ENCODE peak calls at places on chromosomes 2 and 18, in ten cellular contexts. M, E, W, O, A, B, L, F, S and V are unnamed samples.

GRCh38 chr2:209984291-209984690 is 18.1 kb upstream of the RPE start:
- DNase-seq in S (no peak), W (no peak), M (no peak), B (no peak), F (no peak), L (no peak), A (no peak), O (no peak), E (no peak), V (no peak)

GRCh38 chr18:23570912-23571504 is 15.3 kb downstream of the NPC1 start:
- DNase-seq in S (no peak), W (no peak), E (no peak), B (peak; percentile 83), A (no peak), L (no peak), M (no peak), F (no peak), O (no peak), V (no peak)

GRCh38 chr2:105166671-105167070 is 74.9 kb upstream of the GPR45 start:
- DNase-seq in A (no peak), L (no peak), W (no peak), E (no peak), O (no peak), B (no peak), S (no peak), F (no peak), M (no peak), V (no peak)

GRCh38 chr18:79851981-79852380 is 54.2 kb downstream of the KCNG2 start:
- DNase-seq in S (no peak), B (no peak), W (no peak), O (no peak), L (no peak), F (no peak), M (no peak), A (no peak), E (no peak), V (no peak)

GRCh38 chr18:59837586-59837985 is 62.2 kb upstream of the PMAIP1 start:
- DNase-seq in O (peak; percentile 32), W (peak; percentile 84), B (peak; percentile 54), F (peak; percentile 49), S (peak; percentile 20), L (no peak), A (peak; percentile 81), M (no peak), E (no peak), V (peak; percentile 80)

GRCh38 chr2:86072271-86072858 is 33.3 kb downstream of the POLR1A start:
- DNase-seq in E (no peak), F (peak; percentile 44), A (no peak), O (no peak), L (no peak), B (no peak), S (no peak), M (peak; percentile 75), W (no peak), V (no peak)

GRCh38 chr18:27110319-27110718 is 74.8 kb downstream of the CHST9 start:
- DNase-seq in E (no peak), O (no peak), F (no peak), A (no peak), W (no peak), L (no peak), M (no peak), S (no peak), B (no peak), V (no peak)

GRCh38 chr2:182937864-182938263 is 71.4 kb upstream of the FRZB start:
- DNase-seq in A (no peak), W (no peak), B (no peak), F (no peak), S (no peak), O (no peak), M (no peak), E (no peak), L (no peak), V (no peak)

GRCh38 chr2:29015701-29016470 is 34.8 kb downstream of the TOGARAM2 start:
- DNase-seq in W (no peak), M (no peak), E (peak; percentile 70), L (no peak), S (no peak), A (no peak), F (no peak), B (no peak), O (no peak), V (no peak)

GRCh38 chr2:229087843-229088520 is 183.1 kb downstream of the PID1 start:
- DNase-seq in O (no peak), F (no peak), E (no peak), B (no peak), W (no peak), L (no peak), A (no peak), M (no peak), S (no peak), V (no peak)

GRCh38 chr2:159613515-159614336 is 2.6 kb downstream of the BAZ2B start:
- DNase-seq in E (no peak), W (no peak), F (no peak), O (no peak), A (no peak), S (no peak), B (no peak), M (no peak), L (no peak), V (no peak)

GRCh38 chr2:128469203-128469602 is 150.5 kb upstream of the HS6ST1 start:
- DNase-seq in S (no peak), W (no peak), E (no peak), L (no peak), B (no peak), F (no peak), A (no peak), O (peak; percentile 14), M (no peak), V (peak; percentile 4)

GRCh38 chr18:57776767-57777166 is 26.3 kb downstream of the ATP8B1 start:
- DNase-seq in O (no peak), F (no peak), S (no peak), W (no peak), M (no peak), B (no peak), L (no peak), E (no peak), A (no peak), V (no peak)

GRCh38 chr2:177295479-177295878 is 31.0 kb upstream of the NFE2L2 start:
- DNase-seq in B (no peak), M (no peak), E (no peak), O (no peak), S (no peak), F (no peak), W (no peak), L (no peak), A (no peak), V (no peak)

GRCh38 chr2:55153564-55154315 is 78.4 kb downstream of the CLHC1 start:
- DNase-seq in A (no peak), L (no peak), O (no peak), W (no peak), S (no peak), E (no peak), B (no peak), M (no peak), F (no peak), V (no peak)

GRCh38 chr18:9722691-9723090 is 14.6 kb downstream of the RAB31 start:
- DNase-seq in L (no peak), E (no peak), S (no peak), O (peak; percentile 58), W (no peak), B (peak; percentile 8), F (no peak), A (no peak), M (no peak), V (no peak)